ENCODE peak calls at places on chromosomes 4 and X, in nine cellular contexts. U is A673, J is GM23248, X is fibroblast of lung, Y is neural progenitor cell, I is GM23338, F is astrocyte, N is hepatocyte, H is HCT116. K is an unnamed sample.

GRCh38 chrX:144566592-144566991 is 680.7 kb upstream of the SPANXN1 start:
- DNase-seq in H (no peak), I (no peak), N (no peak), J (no peak), U (no peak), F (no peak), X (no peak), Y (peak), K (peak)

GRCh38 chrX:129719931-129720520 is 18.8 kb upstream of the XPNPEP2 start:
- DNase-seq in N (no peak), U (no peak), I (no peak), X (peak), Y (no peak), F (peak), H (no peak), J (peak), K (no peak)

GRCh38 chrX:42577936-42578335 is 200.0 kb downstream of the PPP1R2C start:
- DNase-seq in I (no peak), J (no peak), U (no peak), F (no peak), Y (no peak), X (peak), H (no peak), N (peak), K (peak)

GRCh38 chrX:619812-620493 is 10.6 kb upstream of the SHOX start:
- DNase-seq in X (no peak), I (peak), F (no peak), H (no peak), N (no peak), Y (peak), J (no peak), U (no peak), K (no peak)

GRCh38 chrX:54413753-54414152 is 26.5 kb upstream of the TSR2 start:
- DNase-seq in I (no peak), H (no peak), U (no peak), J (peak), F (no peak), X (no peak), Y (no peak), N (peak), K (peak)

GRCh38 chrX:45824471-45824870 is 623.8 kb upstream of the DIPK2B start:
- DNase-seq in X (peak), I (peak), U (peak), J (peak), Y (peak), H (peak), N (peak), F (peak), K (no peak)

GRCh38 chr4:56289934-56290333 is 97.4 kb downstream of the AASDH start:
- DNase-seq in X (peak), H (no peak), U (no peak), I (no peak), N (no peak), F (peak), Y (no peak), J (peak), K (no peak)

GRCh38 chr4:101393256-101393655 is 45.9 kb upstream of the PPP3CA start:
- DNase-seq in N (peak), J (peak), I (no peak), X (peak), Y (no peak), U (no peak), F (peak), H (peak), K (no peak)

GRCh38 chr4:119729815-119730643 is 101.4 kb upstream of the PDE5A start:
- DNase-seq in U (no peak), Y (no peak), X (peak), J (peak), N (peak), H (peak), I (no peak), F (peak), K (no peak)

GRCh38 chrX:39324233-39324632 is 523.0 kb downstream of the MID1IP1 start:
- DNase-seq in Y (no peak), N (no peak), I (no peak), X (no peak), J (no peak), F (no peak), H (no peak), U (no peak), K (no peak)

GRCh38 chr4:185003596-185004351 is 14.5 kb upstream of the HELT start:
- DNase-seq in N (no peak), J (no peak), H (no peak), F (no peak), I (no peak), U (no peak), Y (no peak), X (no peak), K (no peak)

GRCh38 chr4:185002784-185003183 is 15.5 kb upstream of the HELT start:
- DNase-seq in Y (no peak), N (no peak), X (no peak), U (no peak), J (no peak), I (no peak), F (no peak), H (no peak), K (no peak)

GRCh38 chr4:185005209-185005819 is 13.0 kb upstream of the HELT start:
- DNase-seq in F (peak), J (peak), Y (peak), U (peak), N (peak), H (peak), X (peak), I (peak), K (peak)

DNA sequence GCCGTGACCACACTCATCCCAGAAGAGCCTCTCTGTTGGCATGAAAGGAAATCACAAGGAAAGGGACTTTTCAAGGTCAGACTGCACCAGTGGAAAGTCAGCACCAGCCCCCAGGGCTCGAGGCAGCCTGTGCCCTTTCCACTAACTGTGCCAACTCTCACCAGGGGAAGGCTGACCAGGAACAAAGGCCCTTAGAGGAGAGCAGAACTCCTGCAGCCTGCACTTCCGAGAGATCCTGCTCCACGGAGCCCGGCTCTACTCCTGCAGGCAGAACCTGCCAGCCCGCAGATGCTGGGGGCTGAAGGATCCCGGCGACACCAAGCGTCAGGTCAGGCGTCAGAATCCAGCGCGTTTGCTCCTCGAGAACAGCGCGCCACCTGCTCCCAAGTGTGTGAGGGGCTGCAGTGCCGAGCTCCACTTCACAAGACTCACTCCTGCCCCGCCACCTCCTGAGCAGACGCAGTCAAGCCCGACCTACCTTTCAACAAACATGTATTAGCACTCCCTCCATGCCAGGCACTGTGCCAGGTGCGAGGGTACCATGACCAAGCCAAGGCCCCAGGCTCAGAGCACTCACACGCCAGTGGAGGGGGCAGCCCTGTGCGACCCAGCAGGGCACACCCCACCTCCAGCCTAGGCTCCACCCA is 13.6 kb upstream of the HELT start:
- DNase-seq in I (peak), N (no peak), U (no peak), Y (peak), F (no peak), H (no peak), J (no peak), X (no peak), K (no peak)
- TF ChIP-seq EZH2 in I (no peak), N (no peak), U (no peak), Y (no peak), F (no peak), H (no peak), J (no peak), X (no peak), K (no peak)

DNA sequence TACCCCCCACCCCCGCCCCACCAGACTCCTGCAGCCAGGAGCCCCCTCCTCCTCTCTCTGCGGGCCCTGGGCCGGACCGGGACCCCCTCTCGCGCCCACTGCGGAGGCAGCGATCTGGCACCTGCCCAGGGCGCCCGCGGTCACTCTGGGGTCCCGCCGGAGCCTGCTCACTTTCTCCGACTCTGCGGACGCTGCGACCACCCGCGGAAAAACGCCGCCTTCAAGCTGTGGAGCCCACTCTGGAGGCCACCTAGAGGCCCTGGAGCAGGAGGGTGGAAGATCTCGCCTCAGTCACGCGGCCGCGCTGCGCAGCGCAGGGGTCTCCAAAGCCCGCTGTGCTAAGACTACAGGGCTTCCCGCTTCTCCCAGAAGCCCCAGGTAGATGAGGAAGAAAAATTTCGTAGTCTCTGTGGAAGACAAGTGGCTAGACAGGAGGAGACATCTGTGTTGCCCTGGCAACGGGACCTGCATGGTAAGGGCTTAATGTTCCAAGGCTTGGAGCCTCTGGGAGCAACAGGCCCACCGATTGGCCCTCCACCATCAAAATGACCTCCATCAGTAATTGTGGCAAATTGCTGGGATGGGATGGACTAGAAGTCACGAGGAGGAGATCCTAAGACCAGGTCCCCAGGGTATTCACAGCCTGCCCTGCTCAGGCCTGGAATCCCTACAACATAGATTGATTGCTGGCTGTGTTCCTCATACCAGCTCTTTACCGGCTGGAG is at the start of gene PNMA6F:
- DNase-seq in F (no peak), J (no peak), U (no peak), I (peak), H (no peak), Y (no peak), N (no peak), X (no peak), K (no peak)
- TF ChIP-seq EZH2 in F (no peak), J (no peak), U (no peak), I (no peak), H (no peak), Y (no peak), N (no peak), X (no peak), K (no peak)

GRCh38 chrX:6383911-6384310 is 151.0 kb downstream of the VCX3A start:
- DNase-seq in J (no peak), F (no peak), H (no peak), N (no peak), X (no peak), U (no peak), Y (peak), I (no peak), K (no peak)

GRCh38 chrX:6384391-6384790 is 150.5 kb downstream of the VCX3A start:
- DNase-seq in H (no peak), J (no peak), X (no peak), Y (peak), I (no peak), U (no peak), F (no peak), N (no peak), K (no peak)

GRCh38 chrX:6384921-6385320 is 150.0 kb downstream of the VCX3A start:
- DNase-seq in I (no peak), H (no peak), Y (no peak), X (no peak), U (no peak), J (no peak), N (no peak), F (no peak), K (no peak)

GRCh38 chrX:6383488-6383887 is 151.4 kb downstream of the VCX3A start:
- DNase-seq in H (no peak), F (no peak), U (no peak), I (peak), X (no peak), J (no peak), Y (peak), N (no peak), K (no peak)

GRCh38 chrX:6386837-6387236 is 148.1 kb downstream of the VCX3A start:
- DNase-seq in U (peak), J (no peak), H (no peak), Y (no peak), N (no peak), F (no peak), X (no peak), I (no peak), K (no peak)
- TF ChIP-seq EZH2 in U (no peak), J (no peak), H (no peak), Y (no peak), N (no peak), F (no peak), X (no peak), I (no peak), K (no peak)

GRCh38 chrX:115518113-115518512 is 42.9 kb upstream of the PLS3 start:
- DNase-seq in X (no peak), H (no peak), U (no peak), Y (no peak), J (no peak), I (no peak), N (no peak), F (no peak), K (no peak)
- TF ChIP-seq EZH2 in X (no peak), H (no peak), U (no peak), Y (no peak), J (no peak), I (no peak), N (no peak), F (no peak), K (no peak)

GRCh38 chr4:13523591-13524503 is 20.5 kb downstream of the NKX3-2 start:
- DNase-seq in J (no peak), Y (no peak), F (no peak), I (peak), U (no peak), H (no peak), X (no peak), N (no peak), K (no peak)
- TF ChIP-seq EZH2 in J (no peak), Y (peak), F (no peak), I (peak), U (no peak), H (no peak), X (no peak), N (no peak), K (no peak)

DNA sequence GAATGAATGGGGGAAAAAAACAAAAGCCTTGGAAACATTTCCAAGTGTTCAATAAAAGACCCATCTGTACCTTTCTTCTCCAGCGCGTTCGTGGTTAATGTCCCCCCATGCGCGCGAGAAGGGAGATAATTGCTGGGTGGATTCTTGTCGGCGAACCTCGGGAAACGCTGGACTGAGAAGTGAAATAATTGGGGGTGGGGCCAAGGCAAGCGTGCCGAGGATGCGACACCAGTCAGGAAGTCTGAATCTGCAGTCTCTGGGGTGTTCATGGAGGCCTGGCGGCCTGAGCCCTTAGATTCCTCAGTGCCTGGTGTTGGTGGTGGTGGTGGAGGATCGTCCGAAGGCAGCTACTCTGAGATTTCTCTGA is 5.3 kb upstream of the ARX start:
- DNase-seq in J (no peak), H (no peak), U (peak), F (no peak), Y (no peak), I (no peak), N (no peak), X (no peak), K (no peak)
- TF ChIP-seq EZH2 in J (no peak), H (no peak), U (no peak), F (no peak), Y (peak), I (no peak), N (no peak), X (peak), K (no peak)

K was measured in MM.1S.